ENCODE peak calls at places on chromosomes 11 and 22, in four cellular contexts. N is T1000, E is NCI-H774, L is thyroid gland. T is an unnamed sample.

GRCh38 chr11:133072858-133073582 is 459.3 kb downstream of the OPCML start:
- DNase-seq in N (no peak), E (no peak), L (no peak), T (no peak)

GRCh38 chr22:46851941-46852340 is 89.5 kb downstream of the TBC1D22A start:
- DNase-seq in N (no peak), E (no peak), L (no peak), T (no peak)

GRCh38 chr11:74641289-74641688 is 48.9 kb downstream of the POLD3 start:
- DNase-seq in N (no peak), E (no peak), L (no peak), T (no peak)

GRCh38 chr11:35214792-35215193 is 75.8 kb downstream of the CD44 start:
- DNase-seq in N (peak), E (no peak), L (no peak), T (peak)

GRCh38 chr11:73239111-73239521 is 21.0 kb downstream of the P2RY2 start:
- DNase-seq in N (no peak), E (no peak), L (peak), T (no peak)

GRCh38 chr22:40348025-40348658 is 1.8 kb downstream of the ADSL start:
- DNase-seq in N (no peak), E (no peak), L (peak), T (peak)

GRCh38 chr11:75191330-75191717 is 40.4 kb downstream of the SLCO2B1 start:
- DNase-seq in N (no peak), E (no peak), L (no peak), T (no peak)

GRCh38 chr22:38075961-38076360 is 8.0 kb downstream of the SLC16A8 start:
- DNase-seq in N (no peak), E (no peak), L (no peak), T (no peak)

GRCh38 chr11:64235427-64236161 is 1.2 kb downstream of the VEGFB start:
- DNase-seq in N (no peak), E (no peak), L (no peak), T (no peak)

GRCh38 chr11:79121351-79121750 is 319.5 kb downstream of the TENM4 start:
- DNase-seq in N (no peak), E (no peak), L (no peak), T (no peak)

GRCh38 chr22:49196046-49196511 is 631.6 kb downstream of the BRD1 start:
- DNase-seq in N (no peak), E (no peak), L (no peak), T (no peak)

GRCh38 chr22:25475554-25476022 is 88.9 kb upstream of the GRK3 start:
- DNase-seq in N (no peak), E (peak), L (peak), T (no peak)

GRCh38 chr22:20787746-20788626 is 14.1 kb downstream of the SERPIND1 start:
- DNase-seq in N (no peak), E (no peak), L (peak), T (no peak)

GRCh38 chr11:47099213-47099917 is 77.3 kb downstream of the ARFGAP2 start:
- DNase-seq in N (no peak), E (peak), L (no peak), T (no peak)

GRCh38 chr11:31236052-31236652 is 133.4 kb downstream of the DCDC1 start:
- DNase-seq in N (no peak), E (no peak), L (no peak), T (no peak)

GRCh38 chr11:3041699-3042098 is 15.5 kb downstream of the CARS1 start:
- DNase-seq in N (no peak), E (no peak), L (peak), T (no peak)

GRCh38 chr11:27471588-27472397 is 797 bp downstream of the LGR4 start:
- DNase-seq in N (no peak), E (peak), L (peak), T (no peak)

GRCh38 chr11:31958086-31958735 is 132.7 kb upstream of the RCN1 start:
- DNase-seq in N (no peak), E (no peak), L (peak), T (peak)

GRCh38 chr22:44458044-44459020 is 39.7 kb downstream of the RTL6 start:
- DNase-seq in N (no peak), E (no peak), L (no peak), T (no peak)

GRCh38 chr22:29700949-29701927 is 18.6 kb upstream of the CABP7 start:
- DNase-seq in N (peak), E (peak), L (peak), T (no peak)

GRCh38 chr11:7019500-7020182 is 505 bp downstream of the ZNF214 start:
- DNase-seq in N (no peak), E (no peak), L (peak), T (no peak)

GRCh38 chr11:63599211-63600122 is 14.8 kb downstream of the PLAAT3 start:
- DNase-seq in N (peak), E (no peak), L (no peak), T (no peak)

GRCh38 chr22:45212306-45212709 is 28.4 kb downstream of the KIAA0930 start:
- DNase-seq in N (peak), E (no peak), L (peak), T (no peak)

GRCh38 chr11:848380-848931 is 5.8 kb downstream of the TSPAN4 start:
- DNase-seq in N (peak), E (no peak), L (peak), T (peak)

GRCh38 chr22:37340331-37341262 is 58.3 kb downstream of the CYTH4 start:
- DNase-seq in N (no peak), E (no peak), L (no peak), T (no peak)

GRCh38 chr22:26671317-26672059 is 14.1 kb downstream of the MIAT start:
- DNase-seq in N (no peak), E (no peak), L (peak), T (peak)

GRCh38 chr11:541433-541885 is 4.1 kb downstream of the LRRC56 start:
- DNase-seq in N (no peak), E (no peak), L (no peak), T (no peak)

GRCh38 chr11:72735495-72736027 is 16.6 kb downstream of the ARAP1 start:
- DNase-seq in N (peak), E (no peak), L (peak), T (no peak)

GRCh38 chr11:2678396-2678795 is 21.4 kb downstream of the KCNQ1OT1 start:
- DNase-seq in N (no peak), E (no peak), L (no peak), T (no peak)

GRCh38 chr11:111097191-111097590 is 148.3 kb upstream of the POU2AF2 start:
- DNase-seq in N (no peak), E (no peak), L (peak), T (no peak)

GRCh38 chr11:93484716-93485115 is 58.5 kb downstream of the SMCO4 start:
- DNase-seq in N (no peak), E (no peak), L (no peak), T (no peak)

GRCh38 chr22:49211176-49211575 is 616.5 kb downstream of the BRD1 start:
- DNase-seq in N (no peak), E (no peak), L (no peak), T (no peak)

GRCh38 chr11:64898076-64898445 is 18.9 kb downstream of the ATG2A start:
- DNase-seq in N (no peak), E (no peak), L (no peak), T (no peak)

GRCh38 chr11:20980736-20981135 is 311.4 kb downstream of the NELL1 start:
- DNase-seq in N (no peak), E (no peak), L (no peak), T (no peak)

GRCh38 chr11:73320786-73321325 is 12.8 kb downstream of the ARHGEF17 start:
- DNase-seq in N (no peak), E (no peak), L (peak), T (no peak)

GRCh38 chr11:63592975-63593395 is 21.2 kb downstream of the PLAAT3 start:
- DNase-seq in N (no peak), E (no peak), L (no peak), T (no peak)

GRCh38 chr11:11667056-11667455 is 45.3 kb upstream of the GALNT18 start:
- DNase-seq in N (no peak), E (no peak), L (no peak), T (no peak)